ENCODE peak calls at places on chromosome 11, in seven cellular contexts. C is choroid plexus epithelial cell, J is neuronal stem cell, O is sigmoid colon, H is mucosa of descending colon, L is PC-3, S is GM23248. A is an unnamed sample.

GRCh38 chr11:130612291-130612802 is 163.9 kb downstream of the ADAMTS15 start:
- DNase-seq in C (peak; percentile 80), J (no peak), O (no peak), H (no peak), L (no peak), S (peak; percentile 86), A (no peak)

GRCh38 chr11:45768486-45768885 is 36.5 kb upstream of the SLC35C1 start:
- DNase-seq in C (no peak), J (no peak), O (no peak), H (no peak), L (no peak), S (no peak), A (no peak)

GRCh38 chr11:94737171-94737611 is 31.0 kb upstream of the AMOTL1 start:
- DNase-seq in C (peak; percentile 64), J (no peak), O (no peak), H (no peak), L (peak; percentile 97), S (peak; percentile 44), A (peak; percentile 63)

GRCh38 chr11:93908689-93909088 is 58.3 kb upstream of the VSTM5 start:
- DNase-seq in C (peak; percentile 89), J (no peak), O (no peak), H (no peak), L (peak; percentile 93), S (peak; percentile 86), A (no peak)

GRCh38 chr11:42824067-42824466 is 487.7 kb upstream of the API5 start:
- DNase-seq in C (no peak), J (no peak), O (no peak), H (no peak), L (no peak), S (no peak), A (no peak)

GRCh38 chr11:107457205-107457557 is 444 bp downstream of the CWF19L2 start:
- DNase-seq in C (peak; percentile 15), J (no peak), O (no peak), H (peak; percentile 12), L (no peak), S (peak; percentile 51), A (peak; percentile 12)

GRCh38 chr11:35525501-35526175 is at the start of gene PAMR1:
- DNase-seq in C (peak; percentile 93), J (peak; percentile 58), O (peak; percentile 89), H (peak; percentile 29), L (no peak), S (peak; percentile 90), A (no peak)

GRCh38 chr11:45266693-45267451 is 19.3 kb downstream of the SYT13 start:
- DNase-seq in C (no peak), J (no peak), O (no peak), H (peak; percentile 94), L (no peak), S (no peak), A (no peak)

GRCh38 chr11:24312464-24313238 is 184.2 kb upstream of the LUZP2 start:
- DNase-seq in C (peak; percentile 93), J (no peak), O (no peak), H (no peak), L (no peak), S (peak; percentile 1), A (no peak)

GRCh38 chr11:3135491-3136440 is 29.3 kb downstream of the OSBPL5 start:
- DNase-seq in C (no peak), J (peak; percentile 55), O (peak; percentile 61), H (no peak), L (no peak), S (no peak), A (no peak)
- H3K4me3 ChIP-seq in C (no peak overlapping the region), J (no peak overlapping the region), O (no peak overlapping the region), H (no peak overlapping the region), L (no peak overlapping the region), S (no peak overlapping the region), A (no peak overlapping the region)

GRCh38 chr11:125070699-125071254 is 7.7 kb downstream of the SLC37A2 start:
- DNase-seq in C (peak; percentile 80), J (no peak), O (peak; percentile 86), H (peak; percentile 58), L (peak; percentile 87), S (peak; percentile 90), A (no peak)

GRCh38 chr11:125071831-125072209 is 8.7 kb downstream of the SLC37A2 start:
- DNase-seq in C (no peak), J (no peak), O (no peak), H (no peak), L (no peak), S (no peak), A (no peak)

GRCh38 chr11:125071408-125071807 is 8.3 kb downstream of the SLC37A2 start:
- DNase-seq in C (no peak), J (no peak), O (peak; percentile 69), H (no peak), L (peak; percentile 62), S (peak; percentile 36), A (no peak)

GRCh38 chr11:125069008-125069407 is 5.9 kb downstream of the SLC37A2 start:
- DNase-seq in C (no peak), J (no peak), O (no peak), H (no peak), L (peak; percentile 46), S (peak; percentile 19), A (no peak)

GRCh38 chr11:125069796-125070195 is 6.7 kb downstream of the SLC37A2 start:
- DNase-seq in C (no peak), J (no peak), O (no peak), H (no peak), L (peak; percentile 66), S (peak; percentile 50), A (no peak)
- H3K4me3 ChIP-seq in C (no peak overlapping the region), J (no peak overlapping the region), O (no peak overlapping the region), H (no peak overlapping the region), L (no peak overlapping the region), S (no peak overlapping the region), A (no peak overlapping the region)

GRCh38 chr11:70863186-70863585 is 389.2 kb downstream of the SHANK2 start:
- DNase-seq in C (no peak), J (no peak), O (no peak), H (no peak), L (no peak), S (no peak), A (no peak)
- H3K4me3 ChIP-seq in C (no peak overlapping the region), J (no peak overlapping the region), O (no peak overlapping the region), H (no peak overlapping the region), L (no peak overlapping the region), S (no peak overlapping the region), A (no peak overlapping the region)

GRCh38 chr11:131689049-131689925 is 318.9 kb downstream of the NTM start:
- DNase-seq in C (no peak), J (no peak), O (no peak), H (no peak), L (no peak), S (no peak), A (no peak)
- H3K4me3 ChIP-seq in C (no peak overlapping the region), J (no peak overlapping the region), O (no peak overlapping the region), H (no peak overlapping the region), L (no peak overlapping the region), S (no peak overlapping the region), A (no peak overlapping the region)

GRCh38 chr11:62677709-62678108 is 1.2 kb downstream of the UBXN1 start:
- DNase-seq in C (no peak), J (no peak), O (no peak), H (no peak), L (no peak), S (no peak), A (no peak)
- H3K4me3 ChIP-seq in C (peak overlapping the region; percentile 96), J (no peak overlapping the region), O (no peak overlapping the region), H (no peak overlapping the region), L (peak overlapping the region; percentile 98), S (peak overlapping the region; percentile 88), A (peak overlapping the region; percentile 87)

DNA sequence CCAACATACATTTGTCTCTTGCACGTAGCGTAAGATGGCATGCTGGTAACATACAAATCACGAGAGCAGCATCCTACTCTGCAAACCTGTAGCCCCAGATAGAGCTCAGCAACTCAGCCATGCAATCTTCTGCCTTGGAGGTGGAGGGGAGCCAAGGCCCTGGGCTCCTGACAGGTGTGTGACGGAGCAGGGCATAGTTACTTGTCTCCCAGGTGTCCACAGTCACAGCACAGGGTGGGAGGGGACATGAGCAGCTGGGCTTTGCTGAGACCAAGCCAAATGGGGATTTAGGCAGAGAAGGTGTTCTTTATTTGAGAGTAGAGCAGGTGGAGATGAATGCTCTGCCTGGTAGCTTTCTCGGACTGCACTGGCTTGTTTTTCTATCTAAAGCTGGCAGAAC is 111.7 kb downstream of the TEAD1 start:
- DNase-seq in C (no peak), J (no peak), O (no peak), H (no peak), L (no peak), S (no peak), A (no peak)
- H3K4me3 ChIP-seq in C (no peak overlapping the region), J (no peak overlapping the region), O (no peak overlapping the region), H (no peak overlapping the region), L (no peak overlapping the region), S (no peak overlapping the region), A (no peak overlapping the region)

DNA sequence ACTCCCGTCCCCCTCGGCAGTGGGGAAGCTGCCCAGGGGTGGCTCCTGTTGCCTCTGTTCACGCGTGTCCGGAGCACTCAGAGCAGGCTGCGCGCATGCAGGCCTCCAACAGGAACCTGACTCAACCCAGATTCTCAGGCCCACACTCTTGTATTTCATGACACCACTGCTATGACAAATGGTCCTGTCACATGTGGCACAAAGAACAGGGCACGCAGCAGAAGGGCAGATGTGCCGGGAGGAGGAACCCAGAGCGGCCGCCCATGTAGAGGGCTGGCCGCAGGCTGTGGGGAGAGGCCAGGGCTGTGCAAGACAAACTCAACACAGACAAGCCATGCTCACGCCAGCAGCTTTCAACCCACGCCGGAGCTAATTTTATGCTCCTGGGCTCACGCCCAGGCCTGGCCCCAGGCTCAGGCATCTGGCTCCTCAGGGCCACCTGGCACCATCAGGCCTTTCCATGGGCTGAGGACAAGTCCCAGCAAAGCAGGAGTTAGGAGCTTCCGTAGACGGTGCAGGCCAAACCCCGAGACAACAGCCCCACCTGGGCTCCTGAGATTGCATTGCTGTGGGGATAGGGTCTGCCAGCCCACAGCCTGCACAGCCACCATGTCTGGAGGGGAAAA is 40.0 kb downstream of the DUSP8 start:
- DNase-seq in C (no peak), J (no peak), O (peak; percentile 89), H (no peak), L (no peak), S (peak; percentile 94), A (no peak)
- H3K4me3 ChIP-seq in C (no peak overlapping the region), J (no peak overlapping the region), O (no peak overlapping the region), H (no peak overlapping the region), L (no peak overlapping the region), S (peak overlapping the region; percentile 7), A (no peak overlapping the region)

GRCh38 chr11:87036756-87037449 is 831 bp upstream of the TMEM135 start:
- DNase-seq in C (peak; percentile 17), J (peak; percentile 23), O (no peak), H (no peak), L (peak; percentile 51), S (no peak), A (no peak)
- H3K4me3 ChIP-seq in C (peak overlapping the region; percentile 93), J (peak overlapping the region; percentile 79), O (peak overlapping the region; percentile 84), H (peak overlapping the region; percentile 48), L (peak overlapping the region; percentile 97), S (peak overlapping the region; percentile 99), A (peak overlapping the region; percentile 87)

GRCh38 chr11:86245369-86246292 is 1.1 kb downstream of the EED start:
- DNase-seq in C (peak; percentile 13), J (peak; percentile 17), O (no peak), H (peak; percentile 30), L (no peak), S (peak; percentile 55), A (peak; percentile 15)

GRCh38 chr11:86241956-86242525 is 2.5 kb upstream of the EED start:
- DNase-seq in C (no peak), J (no peak), O (no peak), H (no peak), L (no peak), S (no peak), A (no peak)

GRCh38 chr11:86244522-86245368 is at the start of gene EED:
- DNase-seq in C (peak; percentile 97), J (peak; percentile 93), O (peak; percentile 97), H (peak; percentile 94), L (peak; percentile 88), S (peak; percentile 99), A (peak; percentile 89)

GRCh38 chr11:86244063-86244521 is 461 bp upstream of the EED start:
- DNase-seq in C (peak; percentile 91), J (no peak), O (peak; percentile 94), H (peak; percentile 88), L (peak; percentile 79), S (peak; percentile 95), A (no peak)

GRCh38 chr11:86243377-86243776 is 1.2 kb upstream of the EED start:
- DNase-seq in C (no peak), J (no peak), O (no peak), H (no peak), L (no peak), S (no peak), A (no peak)
- H3K4me3 ChIP-seq in C (no peak overlapping the region), J (no peak overlapping the region), O (no peak overlapping the region), H (no peak overlapping the region), L (no peak overlapping the region), S (no peak overlapping the region), A (no peak overlapping the region)

A was measured in Panc1.